ENCODE peak calls at places on chromosome 10, in four cellular contexts. O is LNCaP clone FGC, A is fibroblast of lung, Y is progenitor cell of endocrine pancreas. T is an unnamed sample.

GRCh38 chr10:119190353-119190752 is 11.7 kb upstream of the PRDX3 start:
- DNase-seq in O (no peak), A (peak), Y (no peak), T (no peak)

GRCh38 chr10:116720241-116721047 is 21.9 kb downstream of the HSPA12A start:
- DNase-seq in O (no peak), A (no peak), Y (no peak), T (peak)

GRCh38 chr10:13815766-13816165 is 229.0 kb downstream of the PRPF18 start:
- DNase-seq in O (no peak), A (peak), Y (no peak), T (no peak)

GRCh38 chr10:119292968-119293367 is 85.6 kb downstream of the GRK5 start:
- DNase-seq in O (no peak), A (no peak), Y (no peak), T (no peak)

GRCh38 chr10:19788902-19789301 is 27.3 kb upstream of the PLXDC2 start:
- DNase-seq in O (no peak), A (no peak), Y (no peak), T (no peak)

GRCh38 chr10:132516771-132517725 is 20.5 kb upstream of the INPP5A start:
- DNase-seq in O (peak), A (peak), Y (peak), T (peak)

GRCh38 chr10:76991571-76991970 is 646.0 kb downstream of the KCNMA1 start:
- DNase-seq in O (no peak), A (peak), Y (no peak), T (no peak)

GRCh38 chr10:114288424-114289095 is 49.5 kb downstream of the VWA2 start:
- DNase-seq in O (no peak), A (no peak), Y (no peak), T (no peak)

GRCh38 chr10:24382979-24383663 is 174.2 kb downstream of the KIAA1217 start:
- DNase-seq in O (no peak), A (no peak), Y (peak), T (no peak)

GRCh38 chr10:69051303-69051702 is 36.6 kb upstream of the SRGN start:
- DNase-seq in O (no peak), A (peak), Y (no peak), T (no peak)

GRCh38 chr10:60414877-60415585 is 25.4 kb upstream of the ANK3 start:
- DNase-seq in O (no peak), A (peak), Y (no peak), T (no peak)

GRCh38 chr10:117878626-117879025 is 168.1 kb downstream of the RAB11FIP2 start:
- DNase-seq in O (no peak), A (no peak), Y (no peak), T (no peak)

GRCh38 chr10:120262857-120263547 is 194.0 kb upstream of the PLPP4 start:
- DNase-seq in O (no peak), A (no peak), Y (no peak), T (no peak)

GRCh38 chr10:78977761-78978305 is 90.9 kb upstream of the ZMIZ1 start:
- DNase-seq in O (no peak), A (peak), Y (no peak), T (no peak)

GRCh38 chr10:95374597-95375209 is 83.9 kb upstream of the PDLIM1 start:
- DNase-seq in O (peak), A (peak), Y (peak), T (peak)

GRCh38 chr10:103082683-103083082 is 110.4 kb downstream of the NT5C2 start:
- DNase-seq in O (no peak), A (no peak), Y (no peak), T (no peak)

GRCh38 chr10:16913266-16913665 is 96.0 kb upstream of the RSU1 start:
- DNase-seq in O (no peak), A (no peak), Y (no peak), T (no peak)

GRCh38 chr10:115844592-115844991 is 428.4 kb downstream of the GFRA1 start:
- DNase-seq in O (no peak), A (peak), Y (no peak), T (no peak)

GRCh38 chr10:1538531-1539061 is 198.7 kb downstream of the ADARB2 start:
- DNase-seq in O (no peak), A (no peak), Y (no peak), T (no peak)
- TF ChIP-seq CTCF in O (no peak), A (no peak), Y (no peak), T (no peak)

DNA sequence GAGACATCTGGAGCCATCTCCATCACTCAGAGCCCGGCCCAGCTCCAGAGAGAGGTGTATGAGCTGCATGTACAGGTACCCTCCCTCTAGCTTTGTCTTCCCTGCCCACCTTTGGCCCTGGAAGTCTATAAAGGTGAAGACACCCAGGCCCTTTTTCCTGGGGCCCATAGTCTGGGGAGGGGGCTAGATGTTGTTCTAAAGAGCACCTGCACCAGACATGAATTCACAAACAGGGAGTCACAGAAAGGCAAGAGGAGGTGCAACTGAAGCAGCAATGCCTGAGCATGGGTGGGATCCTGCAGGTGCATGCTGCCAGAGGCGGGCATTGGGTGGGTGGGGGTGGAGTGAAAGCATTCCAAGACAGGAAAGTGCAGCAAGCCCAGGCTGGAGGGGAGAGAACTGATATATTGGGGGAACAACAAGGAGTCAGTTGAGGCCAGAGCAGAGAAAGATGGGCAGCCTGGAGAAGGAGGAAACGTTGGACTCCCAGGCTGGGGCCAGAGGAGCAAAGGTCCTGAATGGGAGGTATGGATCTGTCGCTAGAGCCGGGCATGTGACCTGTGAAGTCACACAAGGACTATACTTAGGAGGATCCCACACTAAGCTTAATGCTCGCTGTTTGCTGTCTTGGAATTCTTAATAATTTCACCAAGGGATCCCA is 11.6 kb downstream of the CDHR1 start:
- DNase-seq in O (no peak), A (no peak), Y (no peak), T (no peak)
- TF ChIP-seq CTCF in O (no peak), A (no peak), Y (no peak), T (no peak)

DNA sequence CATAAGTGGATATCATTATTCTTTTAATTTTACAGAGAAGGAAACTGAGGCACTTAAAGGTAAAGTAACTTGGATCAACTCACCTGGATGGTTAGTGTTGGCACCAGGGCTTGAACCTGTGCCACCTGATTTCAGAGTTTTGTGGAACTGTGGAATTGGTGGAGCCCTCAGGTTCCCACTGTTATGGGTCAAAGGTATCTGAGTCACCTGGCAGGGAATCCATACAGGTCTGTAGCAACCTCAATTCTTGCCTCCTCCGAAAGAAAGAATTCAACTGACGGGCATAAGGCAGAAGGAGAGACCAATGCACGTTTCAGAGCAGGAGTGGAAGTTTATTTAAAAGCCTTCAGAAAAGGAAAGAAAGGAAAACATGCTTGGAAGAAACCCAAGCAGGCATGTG is 25.2 kb upstream of the ADAMTS14 start:
- DNase-seq in O (no peak), A (no peak), Y (no peak), T (no peak)
- TF ChIP-seq CTCF in O (no peak), A (no peak), Y (no peak), T (no peak)

GRCh38 chr10:28676297-28676967 is 889 bp upstream of the BAMBI start:
- DNase-seq in O (no peak), A (no peak), Y (peak), T (peak)
- TF ChIP-seq CTCF in O (no peak), A (no peak), Y (no peak), T (no peak)

T was measured in nephron progenitor cell.